ENCODE peak calls at places on chromosomes 6 and 20, in five cellular contexts. One of them, this sample, is unnamed.

GRCh38 chr6:130093546-130093945 is 75.2 kb downstream of the L3MBTL3 start:
- DNase-seq in glomerular endothelial cell: no peak
- DNase-seq in memory B cell: no peak
- DNase-seq in nucleus accumbens: no peak
- DNase-seq in activated T-helper 1 cell treated with anti-CD3 and anti-CD28 coated beads, Interleukin-12 subunit alpha, Interleukin-12 subunit beta, Interleukin-2, Interleukin-4 antibody, amounts not matched to agents 30 ng/mL and 10 ng/mL and 1 ng/mL, durations not matched to agents 14 hours and 24 hours and 36 hours: no peak
- DNase-seq in this sample: no peak

GRCh38 chr6:15755555-15755954 is 92.7 kb upstream of the DTNBP1 start:
- DNase-seq in memory B cell: no peak
- DNase-seq in activated T-helper 1 cell treated with anti-CD3 and anti-CD28 coated beads, Interleukin-12 subunit alpha, Interleukin-12 subunit beta, Interleukin-2, Interleukin-4 antibody, amounts not matched to agents 30 ng/mL and 10 ng/mL and 1 ng/mL, durations not matched to agents 14 hours and 24 hours and 36 hours: no peak
- DNase-seq in glomerular endothelial cell: no peak
- DNase-seq in nucleus accumbens: no peak
- DNase-seq in this sample: no peak

GRCh38 chr6:143205170-143205879 is 144.6 kb downstream of the AIG1 start:
- DNase-seq in activated T-helper 1 cell treated with anti-CD3 and anti-CD28 coated beads, Interleukin-12 subunit alpha, Interleukin-12 subunit beta, Interleukin-2, Interleukin-4 antibody, amounts not matched to agents 30 ng/mL and 10 ng/mL and 1 ng/mL, durations not matched to agents 14 hours and 24 hours and 36 hours: no peak
- DNase-seq in nucleus accumbens: no peak
- DNase-seq in glomerular endothelial cell: no peak
- DNase-seq in memory B cell: no peak
- DNase-seq in this sample: no peak

GRCh38 chr20:51022803-51023616 is at the start of gene KCNG1:
- DNase-seq in memory B cell: no peak
- DNase-seq in nucleus accumbens: peak; percentile 10
- DNase-seq in glomerular endothelial cell: no peak
- DNase-seq in activated T-helper 1 cell treated with anti-CD3 and anti-CD28 coated beads, Interleukin-12 subunit alpha, Interleukin-12 subunit beta, Interleukin-2, Interleukin-4 antibody, amounts not matched to agents 30 ng/mL and 10 ng/mL and 1 ng/mL, durations not matched to agents 14 hours and 24 hours and 36 hours: peak; percentile 38
- DNase-seq in this sample: no peak

GRCh38 chr6:161011509-161012480 is 20.2 kb downstream of the MAP3K4 start:
- DNase-seq in memory B cell: no peak
- DNase-seq in activated T-helper 1 cell treated with anti-CD3 and anti-CD28 coated beads, Interleukin-12 subunit alpha, Interleukin-12 subunit beta, Interleukin-2, Interleukin-4 antibody, amounts not matched to agents 30 ng/mL and 10 ng/mL and 1 ng/mL, durations not matched to agents 14 hours and 24 hours and 36 hours: no peak
- DNase-seq in nucleus accumbens: no peak
- DNase-seq in glomerular endothelial cell: no peak
- DNase-seq in this sample: no peak

GRCh38 chr6:100962466-100962865 is 81.3 kb upstream of the ASCC3 start:
- DNase-seq in memory B cell: no peak
- DNase-seq in glomerular endothelial cell: no peak
- DNase-seq in nucleus accumbens: no peak
- DNase-seq in activated T-helper 1 cell treated with anti-CD3 and anti-CD28 coated beads, Interleukin-12 subunit alpha, Interleukin-12 subunit beta, Interleukin-2, Interleukin-4 antibody, amounts not matched to agents 30 ng/mL and 10 ng/mL and 1 ng/mL, durations not matched to agents 14 hours and 24 hours and 36 hours: no peak
- DNase-seq in this sample: no peak

GRCh38 chr20:21251278-21251677 is 51.9 kb upstream of the XRN2 start:
- DNase-seq in activated T-helper 1 cell treated with anti-CD3 and anti-CD28 coated beads, Interleukin-12 subunit alpha, Interleukin-12 subunit beta, Interleukin-2, Interleukin-4 antibody, amounts not matched to agents 30 ng/mL and 10 ng/mL and 1 ng/mL, durations not matched to agents 14 hours and 24 hours and 36 hours: no peak
- DNase-seq in glomerular endothelial cell: no peak
- DNase-seq in memory B cell: no peak
- DNase-seq in nucleus accumbens: no peak
- DNase-seq in this sample: no peak

GRCh38 chr6:106253731-106254130 is 71.8 kb downstream of the ATG5 start:
- DNase-seq in activated T-helper 1 cell treated with anti-CD3 and anti-CD28 coated beads, Interleukin-12 subunit alpha, Interleukin-12 subunit beta, Interleukin-2, Interleukin-4 antibody, amounts not matched to agents 30 ng/mL and 10 ng/mL and 1 ng/mL, durations not matched to agents 14 hours and 24 hours and 36 hours: no peak
- DNase-seq in nucleus accumbens: no peak
- DNase-seq in glomerular endothelial cell: no peak
- DNase-seq in memory B cell: no peak
- DNase-seq in this sample: no peak

GRCh38 chr6:46500382-46500781 is 9.1 kb upstream of the RCAN2 start:
- DNase-seq in memory B cell: no peak
- DNase-seq in glomerular endothelial cell: no peak
- DNase-seq in nucleus accumbens: no peak
- DNase-seq in activated T-helper 1 cell treated with anti-CD3 and anti-CD28 coated beads, Interleukin-12 subunit alpha, Interleukin-12 subunit beta, Interleukin-2, Interleukin-4 antibody, amounts not matched to agents 30 ng/mL and 10 ng/mL and 1 ng/mL, durations not matched to agents 14 hours and 24 hours and 36 hours: no peak
- DNase-seq in this sample: no peak

GRCh38 chr20:32536861-32537656 is 48.1 kb downstream of the NOL4L start:
- DNase-seq in nucleus accumbens: no peak
- DNase-seq in activated T-helper 1 cell treated with anti-CD3 and anti-CD28 coated beads, Interleukin-12 subunit alpha, Interleukin-12 subunit beta, Interleukin-2, Interleukin-4 antibody, amounts not matched to agents 30 ng/mL and 10 ng/mL and 1 ng/mL, durations not matched to agents 14 hours and 24 hours and 36 hours: peak; percentile 68
- DNase-seq in memory B cell: peak; percentile 65
- DNase-seq in glomerular endothelial cell: no peak
- DNase-seq in this sample: peak; percentile 40

GRCh38 chr6:33172307-33173227 is 19.7 kb downstream of the COL11A2 start:
- DNase-seq in glomerular endothelial cell: no peak
- DNase-seq in activated T-helper 1 cell treated with anti-CD3 and anti-CD28 coated beads, Interleukin-12 subunit alpha, Interleukin-12 subunit beta, Interleukin-2, Interleukin-4 antibody, amounts not matched to agents 30 ng/mL and 10 ng/mL and 1 ng/mL, durations not matched to agents 14 hours and 24 hours and 36 hours: no peak
- DNase-seq in memory B cell: peak; percentile 32
- DNase-seq in nucleus accumbens: no peak
- DNase-seq in this sample: no peak

GRCh38 chr6:28597217-28597835 is 71.6 kb downstream of the GPX5 start:
- DNase-seq in nucleus accumbens: no peak
- DNase-seq in activated T-helper 1 cell treated with anti-CD3 and anti-CD28 coated beads, Interleukin-12 subunit alpha, Interleukin-12 subunit beta, Interleukin-2, Interleukin-4 antibody, amounts not matched to agents 30 ng/mL and 10 ng/mL and 1 ng/mL, durations not matched to agents 14 hours and 24 hours and 36 hours: no peak
- DNase-seq in memory B cell: no peak
- DNase-seq in glomerular endothelial cell: peak; percentile 44
- DNase-seq in this sample: no peak

GRCh38 chr6:133542056-133542821 is 301.1 kb downstream of the EYA4 start:
- DNase-seq in memory B cell: no peak
- DNase-seq in activated T-helper 1 cell treated with anti-CD3 and anti-CD28 coated beads, Interleukin-12 subunit alpha, Interleukin-12 subunit beta, Interleukin-2, Interleukin-4 antibody, amounts not matched to agents 30 ng/mL and 10 ng/mL and 1 ng/mL, durations not matched to agents 14 hours and 24 hours and 36 hours: no peak
- DNase-seq in glomerular endothelial cell: peak; percentile 23
- DNase-seq in nucleus accumbens: no peak
- DNase-seq in this sample: no peak

GRCh38 chr6:17167327-17167979 is 65.6 kb downstream of the STMND1 start:
- DNase-seq in glomerular endothelial cell: peak; percentile 27
- DNase-seq in nucleus accumbens: no peak
- DNase-seq in memory B cell: no peak
- DNase-seq in activated T-helper 1 cell treated with anti-CD3 and anti-CD28 coated beads, Interleukin-12 subunit alpha, Interleukin-12 subunit beta, Interleukin-2, Interleukin-4 antibody, amounts not matched to agents 30 ng/mL and 10 ng/mL and 1 ng/mL, durations not matched to agents 14 hours and 24 hours and 36 hours: no peak
- DNase-seq in this sample: no peak

GRCh38 chr6:26363882-26364825 is 844 bp upstream of the BTN3A2 start:
- DNase-seq in nucleus accumbens: no peak
- DNase-seq in memory B cell: no peak
- DNase-seq in glomerular endothelial cell: no peak
- DNase-seq in activated T-helper 1 cell treated with anti-CD3 and anti-CD28 coated beads, Interleukin-12 subunit alpha, Interleukin-12 subunit beta, Interleukin-2, Interleukin-4 antibody, amounts not matched to agents 30 ng/mL and 10 ng/mL and 1 ng/mL, durations not matched to agents 14 hours and 24 hours and 36 hours: peak; percentile 10
- DNase-seq in this sample: no peak

GRCh38 chr6:163343609-163344008 is 70.9 kb upstream of the QKI start:
- DNase-seq in nucleus accumbens: no peak
- DNase-seq in memory B cell: no peak
- DNase-seq in glomerular endothelial cell: no peak
- DNase-seq in activated T-helper 1 cell treated with anti-CD3 and anti-CD28 coated beads, Interleukin-12 subunit alpha, Interleukin-12 subunit beta, Interleukin-2, Interleukin-4 antibody, amounts not matched to agents 30 ng/mL and 10 ng/mL and 1 ng/mL, durations not matched to agents 14 hours and 24 hours and 36 hours: no peak
- DNase-seq in this sample: no peak

GRCh38 chr6:43442935-43443334 is 12.4 kb downstream of the DLK2 start:
- DNase-seq in glomerular endothelial cell: no peak
- DNase-seq in nucleus accumbens: no peak
- DNase-seq in activated T-helper 1 cell treated with anti-CD3 and anti-CD28 coated beads, Interleukin-12 subunit alpha, Interleukin-12 subunit beta, Interleukin-2, Interleukin-4 antibody, amounts not matched to agents 30 ng/mL and 10 ng/mL and 1 ng/mL, durations not matched to agents 14 hours and 24 hours and 36 hours: no peak
- DNase-seq in memory B cell: no peak
- DNase-seq in this sample: no peak

GRCh38 chr20:39190666-39191570 is 228.8 kb downstream of the DHX35 start:
- DNase-seq in activated T-helper 1 cell treated with anti-CD3 and anti-CD28 coated beads, Interleukin-12 subunit alpha, Interleukin-12 subunit beta, Interleukin-2, Interleukin-4 antibody, amounts not matched to agents 30 ng/mL and 10 ng/mL and 1 ng/mL, durations not matched to agents 14 hours and 24 hours and 36 hours: no peak
- DNase-seq in nucleus accumbens: no peak
- DNase-seq in glomerular endothelial cell: no peak
- DNase-seq in memory B cell: no peak
- DNase-seq in this sample: no peak

GRCh38 chr6:158408552-158409130 is 96.4 kb downstream of the TULP4 start:
- DNase-seq in activated T-helper 1 cell treated with anti-CD3 and anti-CD28 coated beads, Interleukin-12 subunit alpha, Interleukin-12 subunit beta, Interleukin-2, Interleukin-4 antibody, amounts not matched to agents 30 ng/mL and 10 ng/mL and 1 ng/mL, durations not matched to agents 14 hours and 24 hours and 36 hours: no peak
- DNase-seq in nucleus accumbens: peak; percentile 62
- DNase-seq in memory B cell: no peak
- DNase-seq in glomerular endothelial cell: no peak
- DNase-seq in this sample: no peak

GRCh38 chr6:43823879-43824740 is 54.1 kb downstream of the VEGFA start:
- DNase-seq in memory B cell: no peak
- DNase-seq in nucleus accumbens: no peak
- DNase-seq in glomerular endothelial cell: no peak
- DNase-seq in activated T-helper 1 cell treated with anti-CD3 and anti-CD28 coated beads, Interleukin-12 subunit alpha, Interleukin-12 subunit beta, Interleukin-2, Interleukin-4 antibody, amounts not matched to agents 30 ng/mL and 10 ng/mL and 1 ng/mL, durations not matched to agents 14 hours and 24 hours and 36 hours: no peak
- DNase-seq in this sample: no peak

GRCh38 chr6:21808045-21808470 is 214.5 kb downstream of the SOX4 start:
- DNase-seq in memory B cell: no peak
- DNase-seq in activated T-helper 1 cell treated with anti-CD3 and anti-CD28 coated beads, Interleukin-12 subunit alpha, Interleukin-12 subunit beta, Interleukin-2, Interleukin-4 antibody, amounts not matched to agents 30 ng/mL and 10 ng/mL and 1 ng/mL, durations not matched to agents 14 hours and 24 hours and 36 hours: no peak
- DNase-seq in glomerular endothelial cell: no peak
- DNase-seq in nucleus accumbens: no peak
- DNase-seq in this sample: no peak

GRCh38 chr6:169725270-169726048 is 1.2 kb upstream of the PHF10 start:
- DNase-seq in nucleus accumbens: peak; percentile 30
- DNase-seq in memory B cell: no peak
- DNase-seq in activated T-helper 1 cell treated with anti-CD3 and anti-CD28 coated beads, Interleukin-12 subunit alpha, Interleukin-12 subunit beta, Interleukin-2, Interleukin-4 antibody, amounts not matched to agents 30 ng/mL and 10 ng/mL and 1 ng/mL, durations not matched to agents 14 hours and 24 hours and 36 hours: no peak
- DNase-seq in glomerular endothelial cell: peak; percentile 75
- DNase-seq in this sample: no peak

GRCh38 chr6:152973916-152974315 is 8.9 kb downstream of the FBXO5 start:
- DNase-seq in activated T-helper 1 cell treated with anti-CD3 and anti-CD28 coated beads, Interleukin-12 subunit alpha, Interleukin-12 subunit beta, Interleukin-2, Interleukin-4 antibody, amounts not matched to agents 30 ng/mL and 10 ng/mL and 1 ng/mL, durations not matched to agents 14 hours and 24 hours and 36 hours: no peak
- DNase-seq in glomerular endothelial cell: no peak
- DNase-seq in memory B cell: no peak
- DNase-seq in nucleus accumbens: no peak
- DNase-seq in this sample: no peak

GRCh38 chr6:136070815-136071214 is 179.3 kb downstream of the MTFR2 start:
- DNase-seq in memory B cell: no peak
- DNase-seq in activated T-helper 1 cell treated with anti-CD3 and anti-CD28 coated beads, Interleukin-12 subunit alpha, Interleukin-12 subunit beta, Interleukin-2, Interleukin-4 antibody, amounts not matched to agents 30 ng/mL and 10 ng/mL and 1 ng/mL, durations not matched to agents 14 hours and 24 hours and 36 hours: no peak
- DNase-seq in glomerular endothelial cell: no peak
- DNase-seq in nucleus accumbens: no peak
- DNase-seq in this sample: no peak